ENCODE peak calls at places on chromosomes 7 and 10, in four cellular contexts. S is H1, G is K562, J is transverse colon. F is an unnamed sample.

GRCh38 chr7:149456770-149457421 is 4.0 kb downstream of the ZNF777 start:
- DNase-seq in S (peak; percentile 10), J (no peak), G (no peak), F (no peak)

GRCh38 chr7:94041529-94041928 is 37.4 kb upstream of the BET1 start:
- DNase-seq in S (no peak), J (no peak), G (no peak), F (no peak)

GRCh38 chr10:125720002-125720382 is 483 bp downstream of the EDRF1 start:
- DNase-seq in J (no peak), S (no peak), G (no peak), F (no peak)

GRCh38 chr7:45647967-45648670 is 74.0 kb downstream of the ADCY1 start:
- DNase-seq in G (no peak), J (no peak), S (peak; percentile 23), F (peak; percentile 21)

GRCh38 chr10:89869757-89870156 is 168.4 kb downstream of the KIF20B start:
- DNase-seq in J (no peak), G (no peak), S (no peak), F (no peak)

GRCh38 chr10:59383436-59383835 is 21.1 kb upstream of the FAM13C start:
- DNase-seq in J (no peak), G (no peak), S (no peak), F (no peak)

GRCh38 chr10:5892007-5892406 is 2.0 kb downstream of the FBH1 start:
- DNase-seq in S (no peak), J (no peak), G (no peak), F (no peak)

GRCh38 chr7:44189286-44189992 is at the start of gene GCK:
- DNase-seq in J (no peak), S (no peak), G (no peak), F (no peak)

GRCh38 chr7:36284470-36284869 is 105.2 kb upstream of the ANLN start:
- DNase-seq in J (no peak), G (no peak), S (peak; percentile 53), F (no peak)

GRCh38 chr7:139734395-139734794 is 43.4 kb downstream of the HIPK2 start:
- DNase-seq in S (no peak), G (no peak), J (peak; percentile 7), F (no peak)

GRCh38 chr10:22629843-22630228 is 84.5 kb downstream of the PIP4K2A start:
- DNase-seq in G (no peak), J (no peak), S (no peak), F (no peak)

GRCh38 chr10:122248356-122249302 is 22.5 kb upstream of the BTBD16 start:
- DNase-seq in G (no peak), S (no peak), J (no peak), F (no peak)

GRCh38 chr7:85928500-85928899 is 715.2 kb upstream of the GRM3 start:
- DNase-seq in S (no peak), G (no peak), J (no peak), F (no peak)

GRCh38 chr10:13291821-13292773 is 7.8 kb downstream of the PHYH start:
- DNase-seq in J (no peak), S (no peak), G (no peak), F (no peak)

GRCh38 chr7:150975536-150976285 is 2.4 kb downstream of the KCNH2 start:
- DNase-seq in G (no peak), J (no peak), S (no peak), F (no peak)

GRCh38 chr7:157219154-157219553 is 80.4 kb downstream of the UBE3C start:
- DNase-seq in G (no peak), J (no peak), S (no peak), F (no peak)

GRCh38 chr10:88793747-88794299 is 8.7 kb upstream of the LIPM start:
- DNase-seq in G (no peak), J (no peak), S (no peak), F (no peak)

GRCh38 chr7:44235066-44235465 is 34.3 kb downstream of the YKT6 start:
- DNase-seq in S (no peak), G (no peak), J (no peak), F (no peak)

GRCh38 chr7:83478601-83479000 is 170.3 kb downstream of the SEMA3E start:
- DNase-seq in S (no peak), G (no peak), J (no peak), F (no peak)

GRCh38 chr7:1297476-1297972 is 64.9 kb downstream of the UNCX start:
- DNase-seq in J (no peak), S (no peak), G (no peak), F (no peak)

GRCh38 chr10:78643513-78643912 is 425.3 kb upstream of the ZMIZ1 start:
- DNase-seq in S (no peak), G (no peak), J (no peak), F (no peak)

GRCh38 chr7:39336457-39336856 is 229.7 kb upstream of the YAE1 start:
- DNase-seq in J (no peak), G (no peak), S (no peak), F (no peak)

GRCh38 chr10:91552706-91553105 is 80.2 kb downstream of the PPP1R3C start:
- DNase-seq in G (no peak), J (no peak), S (peak; percentile 51), F (peak; percentile 53)

GRCh38 chr10:73591935-73592699 is 975 bp upstream of the USP54 start:
- DNase-seq in S (no peak), J (peak; percentile 87), G (peak; percentile 56), F (peak; percentile 62)

GRCh38 chr7:102912742-102913141 is at the start of gene LRRC17:
- DNase-seq in G (no peak), S (no peak), J (no peak), F (no peak)

GRCh38 chr10:5606321-5606720 is 60.1 kb downstream of the ASB13 start:
- DNase-seq in S (no peak), J (no peak), G (no peak), F (no peak)

GRCh38 chr7:132134814-132135445 is 441.3 kb downstream of the PLXNA4 start:
- DNase-seq in G (no peak), S (no peak), J (no peak), F (no peak)

GRCh38 chr7:155652156-155653124 is 8.0 kb downstream of the RBM33 start:
- DNase-seq in S (no peak), J (no peak), G (no peak), F (no peak)

GRCh38 chr7:115183431-115184057 is 261.6 kb downstream of the MDFIC start:
- DNase-seq in J (no peak), S (no peak), G (no peak), F (no peak)

GRCh38 chr7:94330474-94331027 is 64.1 kb upstream of the COL1A2 start:
- DNase-seq in S (no peak), G (no peak), J (no peak), F (no peak)

GRCh38 chr7:155466142-155466813 is 8.3 kb downstream of the EN2 start:
- DNase-seq in S (no peak), G (no peak), J (no peak), F (no peak)

GRCh38 chr10:7408003-7408493 is 2.8 kb downstream of the SFMBT2 start:
- DNase-seq in G (no peak), S (peak; percentile 77), J (peak; percentile 48), F (no peak)

GRCh38 chr10:8181496-8182174 is 127.1 kb downstream of the GATA3 start:
- DNase-seq in J (no peak), G (no peak), S (no peak), F (no peak)

GRCh38 chr7:142503036-142503435 is 245.2 kb upstream of the PRSS58 start:
- DNase-seq in S (no peak), G (no peak), J (no peak), F (no peak)

DNA sequence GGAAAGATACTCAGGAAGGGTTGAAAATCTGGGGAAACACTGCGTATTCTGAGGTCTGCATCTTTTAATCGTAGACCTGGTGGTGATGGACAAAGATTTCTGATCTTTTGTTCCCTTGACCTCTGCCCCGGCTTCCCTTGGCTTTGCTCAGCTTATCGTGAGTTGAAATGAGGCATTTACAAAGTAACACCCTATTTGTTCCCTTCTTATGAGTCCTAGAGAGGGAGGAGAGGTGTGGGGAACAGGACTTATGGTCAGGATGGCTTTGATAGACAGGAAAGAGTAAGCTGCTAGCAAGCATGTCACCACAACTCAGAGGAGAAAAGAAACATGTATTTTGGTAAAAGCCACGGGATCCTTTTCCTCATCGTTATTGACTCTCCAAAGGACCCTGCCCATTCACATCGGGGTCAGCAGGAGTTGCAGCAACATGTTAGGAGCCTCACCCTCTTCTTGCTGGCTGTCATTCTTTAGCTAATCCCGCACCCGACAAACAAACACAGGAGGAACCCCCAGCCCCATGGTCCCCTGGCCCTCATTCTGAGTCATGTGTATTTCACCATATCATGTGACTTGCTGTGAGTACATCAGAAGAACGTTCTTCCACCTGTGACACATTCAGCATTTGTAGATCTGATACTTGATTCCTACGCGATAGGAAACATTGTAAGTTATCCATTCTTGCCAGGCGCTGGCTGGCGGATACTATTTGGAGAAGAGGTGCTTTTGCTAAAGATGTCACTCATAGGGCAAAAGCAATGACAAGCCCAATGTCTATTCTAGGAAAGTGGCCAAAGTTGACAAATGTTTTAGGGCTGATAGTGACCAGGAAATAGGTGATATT is 170.1 kb downstream of the RTKN2 start:
- DNase-seq in G (no peak), S (no peak), J (no peak), F (no peak)
- TF ChIP-seq EP300 in G (no peak), S (no peak), J (no peak), F (no peak)

GRCh38 chr10:119769886-119770285 is 44.0 kb downstream of the INPP5F start:
- DNase-seq in G (no peak), J (no peak), S (no peak), F (no peak)
- TF ChIP-seq POLR2A in G (no peak), J (no peak), S (no peak), F (no peak)

DNA sequence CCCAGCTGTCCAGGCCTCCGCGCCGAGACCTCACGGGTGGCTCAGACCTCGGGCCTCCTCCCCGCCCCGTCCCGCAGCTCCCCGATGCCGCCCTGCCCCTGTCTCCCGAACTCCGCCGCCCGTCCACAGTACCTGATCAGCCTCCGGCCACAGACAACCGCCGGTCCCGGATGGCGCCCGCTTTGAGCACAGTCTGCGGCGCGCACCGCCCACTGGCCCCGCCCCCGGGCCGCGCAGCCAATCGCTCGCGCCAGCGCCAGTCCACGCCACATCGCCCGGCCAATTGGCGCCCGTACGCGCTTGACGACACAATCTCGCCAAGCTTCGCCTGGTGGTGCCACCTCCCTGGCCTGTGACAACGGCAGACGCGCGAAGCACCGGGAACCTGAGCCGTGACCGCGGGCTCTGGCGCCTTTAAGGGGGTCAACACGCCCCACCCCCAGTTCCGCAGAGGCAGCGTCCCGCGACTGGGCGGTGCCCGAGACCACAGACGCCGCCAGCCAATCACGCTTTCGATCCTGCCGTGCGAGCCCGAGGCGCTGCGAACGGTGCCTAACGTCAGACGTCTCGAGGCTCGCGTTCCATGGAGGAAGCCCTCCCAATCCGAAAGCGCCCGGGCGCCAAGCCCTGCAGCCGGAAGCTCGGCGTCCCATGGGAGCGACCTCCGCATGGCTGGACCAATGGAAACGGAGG is at the start of gene IDI1:
- DNase-seq in J (peak; percentile 97), S (peak; percentile 94), G (peak; percentile 94), F (peak; percentile 98)
- TF ChIP-seq EP300 in J (no peak), S (no peak), G (no peak), F (no peak)

DNA sequence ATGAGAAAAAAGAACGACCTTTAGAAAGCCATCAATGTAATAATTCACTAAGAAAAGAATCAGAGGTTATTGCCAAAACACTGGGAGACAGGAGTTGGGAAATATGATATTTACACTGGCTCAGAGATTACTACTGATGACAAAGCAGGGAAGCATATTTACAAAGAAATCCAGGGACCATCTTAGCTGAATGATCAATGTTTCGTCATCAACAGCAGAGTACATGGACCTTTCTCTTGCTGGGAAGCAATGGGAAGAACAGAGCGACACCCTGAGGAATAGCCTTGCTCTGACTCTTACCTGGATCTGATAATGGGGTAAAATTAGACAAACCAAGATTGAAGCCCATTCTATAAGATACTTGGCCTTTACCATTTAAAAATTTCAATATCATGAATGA is 1293.5 kb downstream of the XPNPEP1 start:
- DNase-seq in G (no peak), J (no peak), S (no peak), F (no peak)
- TF ChIP-seq POLR2A in G (no peak), J (no peak), S (no peak), F (no peak)

F was measured in stomach.